ENCODE peak calls at places on chromosomes 6 and 20, in six cellular contexts. C is A549, E is pancreas, F is fibroblast of lung, D is tibial artery, G is small intestine. Y is an unnamed sample.

GRCh38 chr6:170150590-170150945 is 140.3 kb downstream of the DLL1 start:
- DNase-seq in C (no peak), E (no peak), F (no peak), D (no peak), G (no peak), Y (peak; percentile 31)

GRCh38 chr20:16666272-16666671 is 63.6 kb upstream of the SNRPB2 start:
- DNase-seq in C (peak; percentile 23), E (no peak), F (no peak), D (no peak), G (no peak), Y (no peak)

GRCh38 chr6:24721461-24722215 is 2.7 kb upstream of the C6orf62 start:
- DNase-seq in C (no peak), E (no peak), F (no peak), D (peak; percentile 90), G (peak; percentile 93), Y (no peak)

GRCh38 chr6:45703041-45703739 is 312.5 kb downstream of the CLIC5 start:
- DNase-seq in C (no peak), E (no peak), F (peak; percentile 78), D (no peak), G (no peak), Y (no peak)

GRCh38 chr20:37414133-37414532 is 68.2 kb downstream of the SRC start:
- DNase-seq in C (no peak), E (no peak), F (no peak), D (no peak), G (no peak), Y (no peak)

GRCh38 chr6:124857746-124858145 is 104.5 kb upstream of the RNF217 start:
- DNase-seq in C (no peak), E (no peak), F (no peak), D (no peak), G (no peak), Y (no peak)

GRCh38 chr6:154039231-154039842 is at the start of gene OPRM1:
- DNase-seq in C (peak; percentile 2), E (peak; percentile 34), F (peak; percentile 27), D (no peak), G (no peak), Y (peak; percentile 59)

GRCh38 chr20:60362531-60362930 is 404.3 kb downstream of the CDH26 start:
- DNase-seq in C (no peak), E (no peak), F (peak; percentile 8), D (no peak), G (no peak), Y (no peak)

GRCh38 chr6:97282238-97282725 is 734 bp downstream of the MMS22L start:
- DNase-seq in C (no peak), E (no peak), F (peak; percentile 11), D (no peak), G (peak; percentile 29), Y (no peak)

GRCh38 chr20:49680475-49680874 is 33.2 kb downstream of the B4GALT5 start:
- DNase-seq in C (no peak), E (no peak), F (no peak), D (no peak), G (no peak), Y (no peak)

GRCh38 chr20:49682798-49683197 is 30.9 kb downstream of the B4GALT5 start:
- DNase-seq in C (no peak), E (no peak), F (no peak), D (no peak), G (no peak), Y (no peak)

GRCh38 chr20:49684335-49684997 is 29.2 kb downstream of the B4GALT5 start:
- DNase-seq in C (no peak), E (no peak), F (no peak), D (no peak), G (no peak), Y (no peak)

GRCh38 chr20:49685161-49685601 is 28.5 kb downstream of the B4GALT5 start:
- DNase-seq in C (no peak), E (no peak), F (no peak), D (no peak), G (no peak), Y (peak; percentile 53)

DNA sequence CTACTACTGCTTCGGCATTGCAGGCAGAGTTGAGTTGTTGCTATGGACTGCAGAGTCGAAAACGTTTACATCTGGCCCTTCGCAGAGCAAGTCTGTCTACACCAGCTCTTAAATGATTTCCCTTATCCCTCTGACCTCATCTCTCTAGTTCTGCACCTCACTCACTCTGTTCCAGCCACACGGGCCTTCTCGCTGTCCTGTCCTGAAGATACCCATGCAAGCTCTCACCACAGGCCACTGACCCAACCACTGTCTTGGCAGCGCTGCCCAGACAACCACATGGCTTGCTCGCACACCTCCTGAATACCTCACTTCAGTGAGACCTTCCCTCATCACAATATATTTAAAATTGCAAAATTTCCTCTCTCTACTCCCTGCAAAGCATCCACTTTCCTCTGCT is 31.4 kb downstream of the B4GALT5 start:
- DNase-seq in C (no peak), E (no peak), F (no peak), D (no peak), G (no peak), Y (no peak)
- H3K4me1 ChIP-seq in C (peaks cover 100% of the 10 kb centered on the region), E (peaks cover 71% of the 10 kb centered on the region), F (peaks cover 15% of the 10 kb centered on the region), D (peaks cover 33% of the 10 kb centered on the region), G (peaks cover 43% of the 10 kb centered on the region), Y (peaks cover 18% of the 10 kb centered on the region)

DNA sequence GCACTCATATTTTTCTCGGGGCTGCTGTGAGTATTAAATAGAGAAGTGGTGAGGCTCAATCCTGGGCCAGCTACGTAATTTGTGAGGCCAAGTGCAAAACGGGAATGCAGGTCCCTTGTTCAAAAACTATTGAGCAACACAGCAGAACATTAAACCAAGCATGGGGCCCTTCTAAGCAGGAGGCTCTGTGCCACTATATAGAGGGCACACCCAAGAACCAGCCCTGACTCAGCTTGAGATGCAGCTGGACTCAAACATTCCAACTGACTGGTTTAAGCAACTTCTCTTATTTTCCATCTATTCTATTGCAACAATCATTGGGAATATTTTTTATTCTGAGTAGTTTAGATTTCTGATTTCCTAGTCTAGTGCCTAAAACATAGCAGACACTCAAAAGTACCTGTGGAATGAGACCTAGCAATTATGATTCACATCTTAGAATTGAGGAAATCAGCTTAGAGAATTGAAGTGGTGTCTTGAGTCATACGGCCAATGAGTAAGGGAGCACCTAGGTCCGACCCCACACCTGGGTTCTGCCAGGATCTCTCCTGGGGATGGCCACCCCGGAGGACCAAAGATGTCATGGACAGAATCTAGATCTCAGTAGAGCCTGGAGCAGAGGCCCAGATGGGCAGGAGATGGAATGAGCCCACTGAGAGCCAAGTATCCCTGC is 1.3 kb downstream of the SIRPB2 start:
- DNase-seq in C (no peak), E (no peak), F (no peak), D (peak; percentile 57), G (no peak), Y (no peak)
- H3K4me3 ChIP-seq in C (no peak overlapping the region), E (no peak overlapping the region), F (no peak overlapping the region), D (peak overlapping the region; percentile 32), G (no peak overlapping the region), Y (no peak overlapping the region)

DNA sequence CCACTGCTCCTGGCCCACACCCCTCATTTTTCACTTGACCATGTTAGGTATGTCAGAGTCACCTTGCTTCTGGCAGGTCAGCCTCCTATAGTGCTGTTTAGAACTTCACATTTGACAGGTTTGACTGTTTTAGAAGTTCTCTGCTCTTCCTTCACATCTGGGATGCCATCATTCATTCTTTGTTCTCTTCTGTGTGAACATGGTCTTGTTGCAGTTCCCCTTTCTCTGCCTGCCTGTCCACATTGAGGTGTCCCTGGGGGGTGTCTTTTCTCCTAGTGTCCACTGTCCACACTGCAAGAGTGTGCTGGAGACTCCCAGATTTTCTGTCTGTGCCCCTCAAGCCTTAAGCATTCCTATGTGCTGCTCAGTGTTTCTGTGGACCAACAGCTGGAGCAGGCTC is 89.5 kb downstream of the JARID2 start:
- DNase-seq in C (no peak), E (no peak), F (no peak), D (no peak), G (no peak), Y (no peak)
- H3K4me1 ChIP-seq in C (peaks cover 13% of the 10 kb centered on the region), E (peaks cover 10% of the 10 kb centered on the region), F (peaks cover 9% of the 10 kb centered on the region), D (no peaks in the 10 kb centered on the region), G (peaks cover 7% of the 10 kb centered on the region), Y (peaks cover 2% of the 10 kb centered on the region)

GRCh38 chr6:151635741-151636140 is 141.9 kb downstream of the CCDC170 start:
- DNase-seq in C (no peak), E (no peak), F (no peak), D (no peak), G (no peak), Y (no peak)

GRCh38 chr6:151641028-151641427 is 147.2 kb downstream of the CCDC170 start:
- DNase-seq in C (no peak), E (no peak), F (no peak), D (no peak), G (no peak), Y (no peak)

GRCh38 chr6:151634336-151634720 is 140.5 kb downstream of the CCDC170 start:
- DNase-seq in C (no peak), E (no peak), F (no peak), D (no peak), G (no peak), Y (no peak)

GRCh38 chr6:151637814-151638213 is 144.0 kb downstream of the CCDC170 start:
- DNase-seq in C (no peak), E (no peak), F (no peak), D (no peak), G (no peak), Y (no peak)

DNA sequence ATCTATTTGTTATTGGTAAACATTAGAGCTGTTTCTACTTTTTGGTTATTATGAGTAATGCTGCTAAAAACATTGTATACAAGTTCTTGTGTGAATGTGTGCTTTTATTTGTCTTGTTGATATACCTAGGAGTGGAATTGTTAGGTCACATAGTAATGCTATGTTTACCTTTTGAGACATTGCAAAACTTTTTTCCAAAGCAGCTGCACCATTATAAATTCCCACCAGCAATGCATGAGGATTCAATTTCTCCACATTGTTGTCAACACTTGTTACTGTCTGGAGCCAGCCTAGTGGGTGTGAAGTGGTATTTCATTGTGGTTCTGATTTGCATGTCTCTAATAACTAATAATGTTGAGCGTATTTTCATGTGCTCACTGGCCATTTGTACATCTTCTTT is 145.9 kb downstream of the CCDC170 start:
- DNase-seq in C (no peak), E (no peak), F (no peak), D (no peak), G (no peak), Y (no peak)
- H3K4me3 ChIP-seq in C (no peak overlapping the region), E (no peak overlapping the region), F (no peak overlapping the region), D (no peak overlapping the region), G (no peak overlapping the region), Y (no peak overlapping the region)

DNA sequence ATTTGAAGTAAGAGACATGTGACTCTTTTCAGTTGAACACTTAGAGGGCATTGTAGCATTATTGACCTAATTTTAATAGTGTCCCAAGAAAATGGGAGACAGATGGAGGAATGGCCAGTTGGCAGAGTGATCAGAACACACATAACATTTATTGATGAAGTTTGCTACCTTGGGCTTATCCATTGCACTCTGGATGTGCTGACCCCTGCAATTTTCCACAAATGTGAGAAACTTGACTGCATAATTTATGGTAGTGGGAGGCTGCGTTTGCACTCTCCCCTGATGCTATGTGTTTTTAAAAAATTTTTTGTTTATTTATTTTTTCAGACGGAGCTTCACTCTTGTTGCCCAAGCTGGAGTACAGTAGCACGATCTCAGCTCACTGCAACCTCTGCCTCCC is 95.9 kb downstream of the ZFAND3 start:
- DNase-seq in C (no peak), E (no peak), F (no peak), D (no peak), G (no peak), Y (no peak)
- H3K4me1 ChIP-seq in C (peaks cover 17% of the 10 kb centered on the region), E (peaks cover 4% of the 10 kb centered on the region), F (peaks cover 5% of the 10 kb centered on the region), D (no peaks in the 10 kb centered on the region), G (no peaks in the 10 kb centered on the region), Y (no peaks in the 10 kb centered on the region)